ENCODE peak calls at places on chromosomes 4 and X, in eight cellular contexts. J is MM.1S; A is stimulated activated CD8-positive, alpha-beta memory T cell treated with anti-CD3 and anti-CD28 coated beads, Interleukin-4, amount 100 ng/mL, for 1 hour; P is GF-D8; I is brain pericyte; E is NCI-H1417 treated with DMSO at 0.1 percent for 48 hours; U is GM03348; T is head of caudate nucleus. O is an unnamed sample.

GRCh38 chr4:89482926-89483595 is 175.5 kb upstream of the GPRIN3 start:
- DNase-seq in J (no peak), A (no peak), P (no peak), I (no peak), E (no peak), U (no peak), T (no peak), O (no peak)

GRCh38 chr4:108979754-108980153 is 216.9 kb upstream of the ETNPPL start:
- DNase-seq in J (no peak), A (no peak), P (no peak), I (no peak), E (no peak), U (no peak), T (no peak), O (no peak)

GRCh38 chr4:164748375-164748774 is 5.6 kb upstream of the SMIM31 start:
- DNase-seq in J (peak), A (no peak), P (no peak), I (no peak), E (no peak), U (peak), T (no peak), O (no peak)

GRCh38 chr4:121053601-121054143 is 18.7 kb downstream of the NDNF start:
- DNase-seq in J (peak), A (no peak), P (no peak), I (no peak), E (no peak), U (peak), T (no peak), O (no peak)

GRCh38 chr4:52028970-52029369 is 8.8 kb upstream of the LRRC66 start:
- DNase-seq in J (no peak), A (no peak), P (no peak), I (no peak), E (no peak), U (peak), T (no peak), O (no peak)

GRCh38 chr4:3324093-3324815 is 31.4 kb downstream of the RGS12 start:
- DNase-seq in J (no peak), A (no peak), P (no peak), I (no peak), E (no peak), U (no peak), T (no peak), O (no peak)

GRCh38 chr4:2930135-2930805 is 32.9 kb downstream of the NOP14 start:
- DNase-seq in J (no peak), A (no peak), P (no peak), I (no peak), E (no peak), U (no peak), T (no peak), O (no peak)

GRCh38 chr4:3443750-3444309 is 2.1 kb downstream of the HGFAC start:
- DNase-seq in J (no peak), A (no peak), P (no peak), I (no peak), E (no peak), U (no peak), T (no peak), O (no peak)

GRCh38 chrX:68681443-68681941 is 34.0 kb downstream of the STARD8 start:
- DNase-seq in J (no peak), A (no peak), P (peak), I (peak), E (no peak), U (peak), T (no peak), O (no peak)

GRCh38 chr4:80495847-80496246 is 160.3 kb downstream of the CFAP299 start:
- DNase-seq in J (no peak), A (no peak), P (no peak), I (no peak), E (no peak), U (no peak), T (no peak), O (no peak)

GRCh38 chrX:13937370-13938052 is 92.2 kb downstream of the GEMIN8 start:
- DNase-seq in J (no peak), A (no peak), P (no peak), I (no peak), E (no peak), U (peak), T (no peak), O (no peak)

GRCh38 chr4:173699841-173700475 is 169.9 kb upstream of the HAND2 start:
- DNase-seq in J (no peak), A (no peak), P (no peak), I (no peak), E (no peak), U (no peak), T (no peak), O (no peak)

GRCh38 chrX:103475381-103475780 is 43.9 kb downstream of the RAB40A start:
- DNase-seq in J (no peak), A (no peak), P (no peak), I (no peak), E (no peak), U (no peak), T (no peak), O (no peak)

GRCh38 chr4:25312496-25313193 is at the start of gene ZCCHC4:
- DNase-seq in J (peak), A (peak), P (peak), I (peak), E (peak), U (peak), T (peak), O (peak)

GRCh38 chr4:172042714-172043114 is 229.5 kb downstream of the GALNTL6 start:
- DNase-seq in J (no peak), A (no peak), P (no peak), I (no peak), E (peak), U (no peak), T (no peak), O (no peak)

GRCh38 chr4:67603310-67604028 is 44.9 kb downstream of the STAP1 start:
- DNase-seq in J (no peak), A (no peak), P (no peak), I (no peak), E (no peak), U (no peak), T (no peak), O (no peak)

GRCh38 chr4:94453534-94453963 is 1.8 kb downstream of the PDLIM5 start:
- DNase-seq in J (no peak), A (no peak), P (no peak), I (no peak), E (no peak), U (no peak), T (no peak), O (no peak)

GRCh38 chrX:49286581-49286980 is 16.9 kb upstream of the GAGE10 start:
- DNase-seq in J (no peak), A (no peak), P (no peak), I (no peak), E (no peak), U (no peak), T (no peak), O (no peak)

GRCh38 chrX:119041175-119041574 is 31.6 kb upstream of the CT47C1 start:
- DNase-seq in J (no peak), A (no peak), P (no peak), I (peak), E (no peak), U (peak), T (no peak), O (no peak)

GRCh38 chrX:1387141-1387776 is 4.7 kb downstream of the SLC25A6 start:
- DNase-seq in J (no peak), A (no peak), P (no peak), I (no peak), E (no peak), U (no peak), T (peak), O (no peak)

GRCh38 chrX:37684426-37684825 is 1.2 kb upstream of the XK start:
- DNase-seq in J (no peak), A (no peak), P (no peak), I (no peak), E (no peak), U (no peak), T (no peak), O (no peak)